ENCODE peak calls at places on chromosome 2, in five cellular contexts. A is OCI-LY7, D is right atrium auricular region, M is cardiac muscle cell, T is SJSA1. H is an unnamed sample.

GRCh38 chr2:50469784-50470183 is 562.1 kb downstream of the NRXN1 start:
- DNase-seq in A (no peak), T (no peak), M (no peak), D (no peak), H (no peak)

GRCh38 chr2:285506-285905 is 2.4 kb downstream of the ALKAL2 start:
- DNase-seq in M (peak; percentile 76), T (peak; percentile 6), A (no peak), D (no peak), H (no peak)

GRCh38 chr2:98697651-98698337 is 33.1 kb downstream of the MGAT4A start:
- DNase-seq in M (no peak), D (no peak), A (no peak), T (no peak), H (no peak)

GRCh38 chr2:226600184-226600583 is 199.4 kb downstream of the IRS1 start:
- DNase-seq in T (peak; percentile 54), A (no peak), D (no peak), M (peak; percentile 35), H (no peak)

GRCh38 chr2:88059979-88060906 is 4.7 kb upstream of the KRCC1 start:
- DNase-seq in T (peak; percentile 12), A (peak; percentile 68), M (peak; percentile 50), D (peak; percentile 38), H (no peak)

GRCh38 chr2:88053301-88053700 is 2.3 kb downstream of the KRCC1 start:
- DNase-seq in M (peak; percentile 84), D (no peak), T (no peak), A (no peak), H (no peak)

GRCh38 chr2:43225093-43225787 is 1.2 kb downstream of the ZFP36L2 start:
- DNase-seq in T (peak; percentile 71), D (no peak), A (peak; percentile 82), M (peak; percentile 83), H (peak; percentile 75)

GRCh38 chr2:202632682-202633081 is 2.1 kb upstream of the FAM117B start:
- DNase-seq in A (no peak), D (peak; percentile 77), M (peak; percentile 73), T (no peak), H (no peak)

GRCh38 chr2:54858021-54858681 is 134.7 kb downstream of the EML6 start:
- DNase-seq in D (no peak), A (no peak), M (peak; percentile 38), T (no peak), H (no peak)

GRCh38 chr2:232420463-232421188 is 14.0 kb downstream of the ALPG start:
- DNase-seq in M (no peak), T (no peak), A (no peak), D (no peak), H (peak; percentile 58)

GRCh38 chr2:159168707-159169106 is 117.8 kb downstream of the WDSUB1 start:
- DNase-seq in M (peak; percentile 40), D (no peak), T (no peak), A (no peak), H (no peak)

GRCh38 chr2:241272722-241273551 is 42.5 kb downstream of the HDLBP start:
- DNase-seq in M (peak; percentile 82), T (peak; percentile 39), A (no peak), D (peak; percentile 83), H (peak; percentile 68)

GRCh38 chr2:234690569-234691225 is 193.8 kb upstream of the ARL4C start:
- DNase-seq in A (no peak), T (no peak), D (peak; percentile 50), M (no peak), H (no peak)

GRCh38 chr2:105789745-105790466 is 45.2 kb downstream of the NCK2 start:
- DNase-seq in D (no peak), M (peak; percentile 40), T (peak; percentile 46), A (peak; percentile 48), H (no peak)

GRCh38 chr2:13230221-13230620 is 513.5 kb downstream of the TRIB2 start:
- DNase-seq in D (no peak), T (no peak), M (no peak), A (no peak), H (no peak)

GRCh38 chr2:219461061-219461514 is 26.4 kb downstream of the SPEG start:
- DNase-seq in T (no peak), D (no peak), A (peak; percentile 18), M (peak; percentile 41), H (no peak)

GRCh38 chr2:29326926-29327325 is 211.7 kb downstream of the CLIP4 start:
- DNase-seq in A (no peak), D (no peak), M (no peak), T (no peak), H (no peak)

GRCh38 chr2:179550849-179551248 is 286.2 kb upstream of the SESTD1 start:
- DNase-seq in M (no peak), D (no peak), A (no peak), T (no peak), H (no peak)

GRCh38 chr2:176924909-176925548 is 287.6 kb upstream of the HNRNPA3 start:
- DNase-seq in A (no peak), M (no peak), T (no peak), D (no peak), H (no peak)

GRCh38 chr2:53829252-53829651 is 30.5 kb downstream of the GPR75 start:
- DNase-seq in D (no peak), M (no peak), A (no peak), T (no peak), H (no peak)

GRCh38 chr2:39743170-39743851 is 35.7 kb downstream of the THUMPD2 start:
- DNase-seq in D (no peak), A (no peak), M (peak; percentile 38), T (no peak), H (no peak)

GRCh38 chr2:60468390-60469085 is 84.9 kb downstream of the BCL11A start:
- DNase-seq in T (no peak), A (no peak), D (no peak), M (peak; percentile 76), H (no peak)

GRCh38 chr2:45256173-45256866 is 247.1 kb upstream of the SIX2 start:
- DNase-seq in T (no peak), A (no peak), D (no peak), M (no peak), H (no peak)

GRCh38 chr2:16044946-16045456 is 104.7 kb downstream of the MYCN start:
- DNase-seq in T (no peak), A (no peak), M (no peak), D (no peak), H (no peak)

GRCh38 chr2:99635710-99636431 is 146.1 kb upstream of the REV1 start:
- DNase-seq in T (no peak), A (no peak), M (peak; percentile 20), D (peak; percentile 84), H (no peak)

GRCh38 chr2:1140389-1141003 is 189.8 kb downstream of the SNTG2 start:
- DNase-seq in A (peak; percentile 24), M (peak; percentile 3), T (peak; percentile 27), D (no peak), H (no peak)

GRCh38 chr2:76050196-76050595 is 339.5 kb upstream of the GCFC2 start:
- DNase-seq in D (no peak), M (no peak), T (no peak), A (no peak), H (no peak)

GRCh38 chr2:176830362-176830761 is 382.2 kb upstream of the HNRNPA3 start:
- DNase-seq in A (peak; percentile 29), T (no peak), M (no peak), D (no peak), H (no peak)

GRCh38 chr2:17976871-17977746 is 98.6 kb downstream of the KCNS3 start:
- DNase-seq in T (peak; percentile 98), A (no peak), D (no peak), M (peak; percentile 87), H (no peak)

DNA sequence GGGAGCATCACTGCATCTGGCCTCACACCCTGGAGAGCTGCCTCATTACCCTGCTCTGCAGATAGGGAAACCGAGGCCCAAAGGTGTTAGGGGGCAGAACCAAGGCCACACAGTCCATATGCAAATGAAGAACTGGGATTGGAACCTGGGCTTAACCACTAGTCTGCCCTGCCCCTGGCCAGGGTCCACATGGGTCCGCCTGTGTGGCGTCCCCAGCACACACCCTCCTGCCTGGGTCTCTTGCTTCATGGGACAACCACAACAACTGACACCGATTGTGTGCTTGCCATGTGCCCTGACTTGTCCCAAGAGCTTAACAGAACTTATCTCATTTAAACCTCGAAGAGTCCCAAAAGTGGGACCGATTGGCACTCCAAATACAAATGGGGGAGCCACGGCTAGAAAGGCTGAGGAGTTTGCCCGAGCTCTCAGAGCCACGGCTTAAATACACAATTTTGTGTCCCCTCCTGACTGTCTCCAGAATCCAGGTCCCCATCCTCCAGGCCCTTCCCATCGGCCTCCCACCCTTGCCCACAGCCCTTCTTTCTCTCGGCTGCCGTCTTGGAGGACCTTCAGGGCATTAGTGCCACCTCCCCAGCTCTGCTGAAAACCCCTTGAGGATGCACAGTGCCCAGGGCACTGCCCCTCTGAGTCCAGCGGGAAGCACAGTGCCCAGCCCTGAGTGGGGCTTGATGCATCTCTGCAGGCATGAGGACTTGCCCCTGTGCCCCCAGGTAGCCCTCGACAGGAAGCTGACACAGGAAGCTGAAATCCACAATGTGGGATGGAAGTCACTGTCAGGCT is 5.8 kb upstream of the DUSP2 start:
- DNase-seq in M (no peak), D (no peak), T (no peak), A (no peak), H (peak; percentile 27)
- H3K4me1 ChIP-seq in M (peaks cover 11% of the 10 kb centered on the region), D (peaks cover 28% of the 10 kb centered on the region), T (peaks cover 30% of the 10 kb centered on the region), A (peaks cover 91% of the 10 kb centered on the region), H (peaks cover 26% of the 10 kb centered on the region)

GRCh38 chr2:86477349-86477748 is 36.2 kb downstream of the KDM3A start:
- DNase-seq in D (no peak), T (no peak), A (no peak), M (peak; percentile 59), H (no peak)
- H3K4me1 ChIP-seq in D (peaks cover 36% of the 10 kb centered on the region), T (peaks cover 17% of the 10 kb centered on the region), A (no peaks in the 10 kb centered on the region), M (no peaks in the 10 kb centered on the region), H (peaks cover 15% of the 10 kb centered on the region)

DNA sequence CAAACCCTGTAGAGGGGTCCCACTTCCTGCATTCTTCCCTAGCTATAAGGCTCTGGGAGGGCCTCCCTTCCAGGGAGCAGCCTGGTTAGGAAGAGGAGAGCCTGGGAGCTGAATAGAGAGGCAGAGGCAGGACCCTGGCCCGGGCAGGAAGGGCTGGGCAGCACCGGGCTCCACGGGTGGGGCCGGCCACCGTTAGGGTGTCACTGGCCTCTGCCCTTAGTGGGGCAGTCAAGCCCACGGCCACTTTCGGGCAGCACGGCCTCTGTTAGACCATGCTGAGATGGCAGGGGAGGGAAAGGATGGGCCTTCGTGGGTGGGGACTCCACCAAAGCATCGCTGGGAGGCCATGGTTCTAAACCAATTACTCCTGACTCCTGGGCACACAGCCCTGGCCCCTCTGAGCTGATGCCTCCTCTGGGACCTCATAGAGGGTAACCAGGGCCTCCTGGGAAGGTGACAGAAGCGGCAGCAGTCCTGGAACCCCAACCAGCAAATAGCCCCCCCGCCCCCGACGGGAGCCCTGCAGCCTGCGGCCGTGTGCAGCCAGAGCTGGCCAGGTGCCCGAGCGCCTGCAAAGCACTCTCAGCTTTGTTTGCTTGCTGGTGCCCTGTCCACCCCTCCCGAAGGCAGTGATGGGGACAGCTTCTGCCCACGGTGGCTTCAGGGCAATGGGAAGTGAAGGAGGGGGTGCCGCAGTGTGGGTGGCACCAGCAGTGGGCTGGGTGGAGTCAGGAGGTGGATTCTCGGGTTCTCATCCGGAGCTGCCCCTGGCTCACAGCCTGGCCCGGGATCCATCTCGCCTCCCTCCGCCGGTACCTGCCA is 16.3 kb upstream of the HPCAL1 start:
- DNase-seq in M (no peak), A (no peak), D (no peak), T (no peak), H (peak; percentile 82)
- H3K4me1 ChIP-seq in M (peaks cover 5% of the 10 kb centered on the region), A (peaks cover 10% of the 10 kb centered on the region), D (peaks cover 30% of the 10 kb centered on the region), T (peaks cover 68% of the 10 kb centered on the region), H (peaks cover 32% of the 10 kb centered on the region)

DNA sequence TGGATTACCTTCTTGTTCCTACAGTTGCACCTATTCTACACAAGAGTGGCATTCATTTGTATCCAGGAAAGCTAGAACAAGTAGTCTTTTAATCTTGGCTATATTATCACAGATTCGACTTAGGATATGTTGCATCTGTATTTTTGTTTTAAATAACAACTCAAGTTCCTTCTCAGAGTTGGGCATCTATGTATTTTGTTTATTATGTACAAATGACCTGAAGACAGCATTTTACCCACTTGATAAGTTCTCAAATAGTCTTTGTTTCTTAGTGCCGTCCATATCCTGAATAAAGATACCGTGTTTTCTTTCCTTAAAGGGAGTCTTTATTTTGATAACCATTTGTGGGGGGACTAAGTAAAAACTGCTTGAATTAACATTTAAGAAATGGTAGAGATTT is 2.9 kb downstream of the ITPRID2 start:
- DNase-seq in A (no peak), T (no peak), M (no peak), D (no peak), H (no peak)
- H3K4me1 ChIP-seq in A (peaks cover 18% of the 10 kb centered on the region), T (peaks cover 28% of the 10 kb centered on the region), M (peaks cover 35% of the 10 kb centered on the region), D (peaks cover 52% of the 10 kb centered on the region), H (peaks cover 58% of the 10 kb centered on the region)

H was measured in lower lobe of right lung.